ENCODE peak calls at places on chromosomes 2 and 18, in four cellular contexts. One of them, this sample, is unnamed.

GRCh38 chr2:173286153-173286809 is 68.4 kb upstream of the CDCA7 start:
- DNase-seq in neuronal stem cell: no peak
- DNase-seq in mesenchymal stem cell: no peak
- DNase-seq in IMR-90: no peak
- DNase-seq in this sample: no peak

GRCh38 chr2:227861011-227861410 is 10.4 kb upstream of the DAW1 start:
- DNase-seq in mesenchymal stem cell: no peak
- DNase-seq in neuronal stem cell: no peak
- DNase-seq in IMR-90: no peak
- DNase-seq in this sample: no peak

GRCh38 chr2:189350515-189351209 is 90.6 kb upstream of the WDR75 start:
- DNase-seq in mesenchymal stem cell: peak
- DNase-seq in IMR-90: peak
- DNase-seq in neuronal stem cell: no peak
- DNase-seq in this sample: no peak

GRCh38 chr18:58691256-58691655 is 20.0 kb downstream of the MALT1 start:
- DNase-seq in IMR-90: no peak
- DNase-seq in mesenchymal stem cell: no peak
- DNase-seq in neuronal stem cell: no peak
- DNase-seq in this sample: no peak

GRCh38 chr18:23779696-23780303 is 90.5 kb downstream of the LAMA3 start:
- DNase-seq in mesenchymal stem cell: peak
- DNase-seq in neuronal stem cell: no peak
- DNase-seq in IMR-90: peak
- DNase-seq in this sample: no peak

GRCh38 chr2:231325826-231326225 is 69.7 kb upstream of the B3GNT7 start:
- DNase-seq in IMR-90: no peak
- DNase-seq in neuronal stem cell: no peak
- DNase-seq in mesenchymal stem cell: no peak
- DNase-seq in this sample: no peak

GRCh38 chr2:199463708-199464613 is 6.2 kb upstream of the SATB2 start:
- DNase-seq in mesenchymal stem cell: no peak
- DNase-seq in IMR-90: no peak
- DNase-seq in neuronal stem cell: no peak
- DNase-seq in this sample: peak

GRCh38 chr2:115413796-115414195 is 971.4 kb downstream of the DPP10 start:
- DNase-seq in IMR-90: no peak
- DNase-seq in neuronal stem cell: no peak
- DNase-seq in mesenchymal stem cell: peak
- DNase-seq in this sample: no peak

GRCh38 chr2:119715409-119716295 is 36.7 kb downstream of the TMEM177 start:
- DNase-seq in IMR-90: no peak
- DNase-seq in mesenchymal stem cell: no peak
- DNase-seq in neuronal stem cell: no peak
- DNase-seq in this sample: no peak

GRCh38 chr2:165003443-165004130 is 48.3 kb upstream of the SLC38A11 start:
- DNase-seq in mesenchymal stem cell: no peak
- DNase-seq in IMR-90: no peak
- DNase-seq in neuronal stem cell: no peak
- DNase-seq in this sample: peak

GRCh38 chr2:136238552-136239346 is 120.8 kb upstream of the CXCR4 start:
- DNase-seq in neuronal stem cell: no peak
- DNase-seq in IMR-90: peak
- DNase-seq in mesenchymal stem cell: peak
- DNase-seq in this sample: no peak

GRCh38 chr2:21035282-21035973 is 8.4 kb downstream of the APOB start:
- DNase-seq in neuronal stem cell: no peak
- DNase-seq in IMR-90: no peak
- DNase-seq in mesenchymal stem cell: no peak
- DNase-seq in this sample: no peak

GRCh38 chr2:144444418-144444817 is 75.5 kb downstream of the ZEB2 start:
- DNase-seq in mesenchymal stem cell: no peak
- DNase-seq in neuronal stem cell: no peak
- DNase-seq in IMR-90: no peak
- DNase-seq in this sample: peak

GRCh38 chr2:226756131-226756530 is 43.5 kb downstream of the IRS1 start:
- DNase-seq in IMR-90: peak
- DNase-seq in mesenchymal stem cell: peak
- DNase-seq in neuronal stem cell: no peak
- DNase-seq in this sample: no peak

GRCh38 chr2:1989216-1989615 is 244.9 kb upstream of the PXDN start:
- DNase-seq in mesenchymal stem cell: no peak
- DNase-seq in IMR-90: no peak
- DNase-seq in neuronal stem cell: no peak
- DNase-seq in this sample: no peak

GRCh38 chr2:150944315-150944714 is 317.3 kb downstream of the RBM43 start:
- DNase-seq in neuronal stem cell: no peak
- DNase-seq in mesenchymal stem cell: no peak
- DNase-seq in IMR-90: no peak
- DNase-seq in this sample: no peak

GRCh38 chr2:236675051-236675450 is 105.4 kb downstream of the ACKR3 start:
- DNase-seq in mesenchymal stem cell: no peak
- DNase-seq in neuronal stem cell: no peak
- DNase-seq in IMR-90: peak
- DNase-seq in this sample: no peak

GRCh38 chr2:237128026-237128703 is 42.5 kb downstream of the COPS8 start:
- DNase-seq in IMR-90: peak
- DNase-seq in mesenchymal stem cell: peak
- DNase-seq in neuronal stem cell: peak
- DNase-seq in this sample: peak

GRCh38 chr2:72378737-72379346 is 231.2 kb upstream of the CYP26B1 start:
- DNase-seq in IMR-90: no peak
- DNase-seq in mesenchymal stem cell: no peak
- DNase-seq in neuronal stem cell: no peak
- DNase-seq in this sample: no peak

GRCh38 chr18:2529154-2529553 is 42.2 kb downstream of the METTL4 start:
- DNase-seq in IMR-90: peak
- DNase-seq in mesenchymal stem cell: no peak
- DNase-seq in neuronal stem cell: no peak
- DNase-seq in this sample: peak

GRCh38 chr2:232633413-232634318 is at the start of gene EFHD1:
- DNase-seq in neuronal stem cell: peak
- DNase-seq in IMR-90: peak
- DNase-seq in mesenchymal stem cell: peak
- DNase-seq in this sample: peak

GRCh38 chr18:27860701-27861107 is 316.2 kb downstream of the CDH2 start:
- DNase-seq in neuronal stem cell: no peak
- DNase-seq in mesenchymal stem cell: peak
- DNase-seq in IMR-90: peak
- DNase-seq in this sample: no peak

GRCh38 chr2:238104071-238104511 is 4.0 kb downstream of the ESPNL start:
- DNase-seq in neuronal stem cell: no peak
- DNase-seq in IMR-90: no peak
- DNase-seq in mesenchymal stem cell: no peak
- DNase-seq in this sample: no peak

GRCh38 chr2:46296216-46296839 is 879 bp upstream of the EPAS1 start:
- DNase-seq in mesenchymal stem cell: no peak
- DNase-seq in IMR-90: no peak
- DNase-seq in neuronal stem cell: no peak
- DNase-seq in this sample: peak

GRCh38 chr2:1864301-1864980 is 120.1 kb upstream of the PXDN start:
- DNase-seq in IMR-90: no peak
- DNase-seq in neuronal stem cell: no peak
- DNase-seq in mesenchymal stem cell: no peak
- DNase-seq in this sample: no peak

GRCh38 chr2:95292623-95293260 is 4.4 kb upstream of the KCNIP3 start:
- DNase-seq in neuronal stem cell: no peak
- DNase-seq in mesenchymal stem cell: no peak
- DNase-seq in IMR-90: no peak
- DNase-seq in this sample: no peak

GRCh38 chr2:180412224-180412623 is 405.1 kb upstream of the CWC22 start:
- DNase-seq in mesenchymal stem cell: no peak
- DNase-seq in neuronal stem cell: no peak
- DNase-seq in IMR-90: no peak
- DNase-seq in this sample: no peak

GRCh38 chr2:157838442-157839161 is 37.5 kb downstream of the ACVR1 start:
- DNase-seq in IMR-90: peak
- DNase-seq in neuronal stem cell: peak
- DNase-seq in mesenchymal stem cell: peak
- DNase-seq in this sample: no peak

GRCh38 chr18:8982416-8983183 is 119.9 kb upstream of the NDUFV2 start:
- DNase-seq in IMR-90: peak
- DNase-seq in mesenchymal stem cell: peak
- DNase-seq in neuronal stem cell: peak
- DNase-seq in this sample: no peak

GRCh38 chr18:23784811-23785245 is 95.6 kb downstream of the LAMA3 start:
- DNase-seq in IMR-90: peak
- DNase-seq in neuronal stem cell: no peak
- DNase-seq in mesenchymal stem cell: peak
- DNase-seq in this sample: no peak

GRCh38 chr18:62418258-62418657 is 93.1 kb downstream of the TNFRSF11A start:
- DNase-seq in mesenchymal stem cell: no peak
- DNase-seq in IMR-90: no peak
- DNase-seq in neuronal stem cell: no peak
- DNase-seq in this sample: no peak

GRCh38 chr18:26777316-26778053 is 88.0 kb downstream of the AQP4 start:
- DNase-seq in IMR-90: no peak
- DNase-seq in neuronal stem cell: no peak
- DNase-seq in mesenchymal stem cell: no peak
- DNase-seq in this sample: peak

GRCh38 chr2:12883911-12884310 is 167.2 kb downstream of the TRIB2 start:
- DNase-seq in neuronal stem cell: no peak
- DNase-seq in IMR-90: peak
- DNase-seq in mesenchymal stem cell: peak
- DNase-seq in this sample: no peak

GRCh38 chr2:235889302-235889630 is 278.9 kb downstream of the GBX2 start:
- DNase-seq in mesenchymal stem cell: no peak
- DNase-seq in neuronal stem cell: no peak
- DNase-seq in IMR-90: no peak
- DNase-seq in this sample: no peak

GRCh38 chr2:199603748-199604291 is 146.1 kb upstream of the SATB2 start:
- DNase-seq in IMR-90: no peak
- DNase-seq in mesenchymal stem cell: no peak
- DNase-seq in neuronal stem cell: no peak
- DNase-seq in this sample: peak

GRCh38 chr18:13868501-13869271 is 44.7 kb downstream of the MC5R start:
- DNase-seq in neuronal stem cell: peak
- DNase-seq in mesenchymal stem cell: no peak
- DNase-seq in IMR-90: no peak
- DNase-seq in this sample: peak
- H2BK15ac ChIP-seq in neuronal stem cell: no peak
- H2BK15ac ChIP-seq in mesenchymal stem cell: no peak
- H2BK15ac ChIP-seq in IMR-90: no peak
- H2BK15ac ChIP-seq in this sample: no peak

DNA sequence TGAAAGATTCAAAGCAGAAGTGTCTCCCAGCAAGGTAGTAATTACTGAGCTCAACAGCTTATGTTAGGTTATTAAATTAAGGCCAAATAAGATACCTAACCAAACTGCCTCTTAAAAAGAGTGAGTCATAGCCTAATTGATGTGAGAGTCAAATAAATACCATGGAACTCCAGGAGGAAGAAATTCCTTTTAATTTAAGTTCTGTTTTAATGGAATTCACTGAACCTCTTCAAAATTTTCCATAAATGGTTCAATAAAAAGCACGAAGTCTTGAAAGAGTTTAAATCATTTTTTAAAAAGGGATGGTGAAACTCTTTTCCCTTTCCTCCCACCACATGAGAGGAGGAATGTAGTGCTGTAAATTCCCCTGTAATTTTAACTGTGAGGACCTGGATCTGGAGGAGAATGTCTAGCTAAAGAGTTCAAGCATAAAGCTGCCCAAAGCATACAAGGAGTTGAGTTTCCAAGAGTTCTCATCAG is 180.8 kb upstream of the MMADHC start:
- DNase-seq in neuronal stem cell: no peak
- DNase-seq in mesenchymal stem cell: peak
- DNase-seq in IMR-90: peak
- DNase-seq in this sample: no peak
- H2BK15ac ChIP-seq in neuronal stem cell: no peak
- H2BK15ac ChIP-seq in mesenchymal stem cell: no peak
- H2BK15ac ChIP-seq in IMR-90: no peak
- H2BK15ac ChIP-seq in this sample: no peak

GRCh38 chr2:221361633-221362032 is 210.5 kb downstream of the EPHA4 start:
- DNase-seq in mesenchymal stem cell: no peak
- DNase-seq in IMR-90: no peak
- DNase-seq in neuronal stem cell: no peak
- DNase-seq in this sample: no peak

GRCh38 chr2:221370076-221370941 is 201.8 kb downstream of the EPHA4 start:
- DNase-seq in neuronal stem cell: no peak
- DNase-seq in mesenchymal stem cell: no peak
- DNase-seq in IMR-90: no peak
- DNase-seq in this sample: no peak

GRCh38 chr2:221360742-221361141 is 211.4 kb downstream of the EPHA4 start:
- DNase-seq in mesenchymal stem cell: no peak
- DNase-seq in neuronal stem cell: no peak
- DNase-seq in IMR-90: no peak
- DNase-seq in this sample: no peak

GRCh38 chr2:221364672-221365071 is 207.4 kb downstream of the EPHA4 start:
- DNase-seq in IMR-90: no peak
- DNase-seq in mesenchymal stem cell: no peak
- DNase-seq in neuronal stem cell: no peak
- DNase-seq in this sample: no peak
- H2BK15ac ChIP-seq in IMR-90: no peak
- H2BK15ac ChIP-seq in mesenchymal stem cell: no peak
- H2BK15ac ChIP-seq in neuronal stem cell: no peak
- H2BK15ac ChIP-seq in this sample: no peak

DNA sequence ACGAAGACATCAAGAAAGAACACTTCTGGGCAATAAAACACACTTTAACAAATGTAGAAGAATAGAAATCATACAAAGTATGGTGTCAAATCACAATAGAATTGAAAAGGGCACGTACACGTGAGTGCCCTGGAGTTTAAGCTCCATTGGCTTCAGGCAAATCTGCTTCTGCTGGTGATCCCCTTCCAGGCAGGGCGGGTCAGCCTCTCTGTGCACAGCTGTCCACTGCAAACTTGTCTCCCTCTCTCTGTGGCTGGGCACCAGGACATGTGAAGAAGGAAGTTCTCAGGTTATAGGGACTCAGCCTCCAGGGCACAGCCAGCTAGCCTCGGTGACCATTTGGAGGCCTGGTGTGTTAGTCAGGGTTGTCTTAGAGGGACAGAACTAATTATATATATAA is 66.0 kb downstream of the ST3GAL5 start:
- DNase-seq in IMR-90: no peak
- DNase-seq in mesenchymal stem cell: no peak
- DNase-seq in neuronal stem cell: no peak
- DNase-seq in this sample: no peak
- H2BK15ac ChIP-seq in IMR-90: no peak
- H2BK15ac ChIP-seq in mesenchymal stem cell: no peak
- H2BK15ac ChIP-seq in neuronal stem cell: no peak
- H2BK15ac ChIP-seq in this sample: no peak

GRCh38 chr18:7749001-7749391 is 181.9 kb downstream of the PTPRM start:
- DNase-seq in mesenchymal stem cell: no peak
- DNase-seq in neuronal stem cell: no peak
- DNase-seq in IMR-90: no peak
- DNase-seq in this sample: no peak
- H2BK15ac ChIP-seq in mesenchymal stem cell: no peak
- H2BK15ac ChIP-seq in neuronal stem cell: no peak
- H2BK15ac ChIP-seq in IMR-90: no peak
- H2BK15ac ChIP-seq in this sample: no peak